ENCODE peak calls at places on chromosomes 12 and 14, in six cellular contexts. D is GM12878, V is H1, C is K562, Z is GM12892, Y is HepG2. M is an unnamed sample.

GRCh38 chr12:38911611-38912010 is 6.2 kb upstream of the CPNE8 start:
- DNase-seq in Z (no peak), D (no peak), C (no peak), V (no peak), Y (no peak), M (no peak)

GRCh38 chr12:12759234-12759915 is 26.1 kb upstream of the APOLD1 start:
- DNase-seq in Z (no peak), D (no peak), Y (no peak), V (no peak), C (no peak), M (no peak)

GRCh38 chr12:57779736-57780135 is 2.9 kb upstream of the TSFM start:
- DNase-seq in Z (no peak), Y (no peak), D (no peak), C (no peak), V (no peak), M (no peak)

GRCh38 chr12:55797068-55797467 is 20.5 kb downstream of the SARNP start:
- DNase-seq in Y (peak), V (no peak), Z (no peak), C (peak), D (no peak), M (no peak)

GRCh38 chr14:90342327-90342726 is 10.6 kb upstream of the NRDE2 start:
- DNase-seq in C (no peak), D (no peak), V (no peak), Y (no peak), Z (no peak), M (no peak)

GRCh38 chr12:21434704-21435103 is 2.8 kb upstream of the PYROXD1 start:
- DNase-seq in D (no peak), Z (no peak), C (no peak), V (no peak), Y (no peak), M (no peak)

GRCh38 chr12:105385141-105385540 is 54.6 kb downstream of the C12orf75 start:
- DNase-seq in C (no peak), V (no peak), D (no peak), Y (no peak), Z (no peak), M (no peak)

GRCh38 chr14:95254356-95254755 is 65.4 kb downstream of the CLMN start:
- DNase-seq in Y (no peak), Z (no peak), C (no peak), D (no peak), V (no peak), M (no peak)

GRCh38 chr12:106581543-106582263 is 1.1 kb upstream of the RFX4 start:
- DNase-seq in V (peak), Z (no peak), D (no peak), Y (no peak), C (peak), M (peak)

GRCh38 chr12:92553389-92553788 is 149.4 kb upstream of the PLEKHG7 start:
- DNase-seq in Z (no peak), D (no peak), Y (no peak), C (no peak), V (no peak), M (no peak)

GRCh38 chr12:79452906-79453305 is 237.9 kb downstream of the PAWR start:
- DNase-seq in C (no peak), V (no peak), Z (no peak), Y (no peak), D (no peak), M (no peak)

GRCh38 chr12:116159175-116159574 is 118.3 kb downstream of the MED13L start:
- DNase-seq in Y (peak), Z (no peak), C (no peak), V (no peak), D (no peak), M (no peak)

GRCh38 chr12:6235906-6236640 is 35.9 kb downstream of the CD9 start:
- DNase-seq in C (no peak), Y (no peak), D (no peak), Z (no peak), V (no peak), M (no peak)

GRCh38 chr12:41019461-41019860 is 168.7 kb upstream of the PDZRN4 start:
- DNase-seq in Z (no peak), D (no peak), Y (no peak), V (no peak), C (no peak), M (no peak)

GRCh38 chr12:82040987-82041743 is 282.0 kb upstream of the PPFIA2 start:
- DNase-seq in Y (no peak), Z (no peak), C (no peak), D (no peak), V (no peak), M (no peak)

GRCh38 chr14:95691591-95691990 is 5.4 kb downstream of the TCL1B start:
- DNase-seq in Y (no peak), C (no peak), Z (no peak), D (no peak), V (no peak), M (no peak)

GRCh38 chr14:106218189-106218588 is 691.8 kb downstream of the TMEM121 start:
- DNase-seq in V (no peak), Z (no peak), C (no peak), Y (no peak), D (peak), M (no peak)

GRCh38 chr12:103880299-103881142 is 39.5 kb upstream of the NT5DC3 start:
- DNase-seq in V (no peak), Y (no peak), Z (no peak), D (peak), C (no peak), M (no peak)

GRCh38 chr14:63956326-63956725 is 103.5 kb downstream of the SYNE2 start:
- DNase-seq in Y (no peak), Z (no peak), C (no peak), V (no peak), D (no peak), M (no peak)

GRCh38 chr14:62800577-62800976 is 244.7 kb downstream of the KCNH5 start:
- DNase-seq in Z (no peak), Y (no peak), V (no peak), C (no peak), D (no peak), M (no peak)

GRCh38 chr12:128190614-128191013 is 76.4 kb upstream of the TMEM132C start:
- DNase-seq in Y (no peak), D (no peak), Z (no peak), V (peak), C (no peak), M (no peak)

GRCh38 chr12:32365473-32366064 is 33.8 kb upstream of the FGD4 start:
- DNase-seq in V (no peak), D (peak), Y (peak), Z (no peak), C (peak), M (peak)

GRCh38 chr12:66623455-66623854 is 55.4 kb downstream of the GRIP1 start:
- DNase-seq in C (no peak), Z (no peak), V (no peak), Y (no peak), D (no peak), M (no peak)

GRCh38 chr12:82651489-82651888 is 35.2 kb upstream of the TMTC2 start:
- DNase-seq in V (no peak), C (no peak), Y (no peak), D (no peak), Z (no peak), M (no peak)

GRCh38 chr12:60265741-60266140 is 669.9 kb downstream of the SLC16A7 start:
- DNase-seq in D (no peak), Z (no peak), C (no peak), Y (no peak), V (no peak), M (no peak)

GRCh38 chr12:118446247-118446646 is 69.9 kb downstream of the SUDS3 start:
- DNase-seq in V (no peak), Y (no peak), Z (no peak), C (no peak), D (no peak), M (no peak)

GRCh38 chr12:130872179-130873096 is 572 bp downstream of the RAN start:
- DNase-seq in Z (peak), D (no peak), Y (no peak), V (no peak), C (peak), M (peak)

GRCh38 chr14:91413547-91414474 is 3.8 kb downstream of the CCDC88C start:
- DNase-seq in Z (no peak), C (no peak), D (no peak), V (peak), Y (no peak), M (no peak)

GRCh38 chr14:79483472-79483871 is 727.8 kb downstream of the DIO2 start:
- DNase-seq in D (no peak), Z (no peak), V (no peak), Y (no peak), C (no peak), M (no peak)

GRCh38 chr12:79331870-79332269 is 358.9 kb downstream of the PAWR start:
- DNase-seq in Y (no peak), C (no peak), Z (no peak), D (no peak), V (no peak), M (no peak)

GRCh38 chr14:54344445-54344844 is 52.4 kb upstream of the CDKN3 start:
- DNase-seq in D (no peak), Z (no peak), C (peak), Y (no peak), V (no peak), M (no peak)

GRCh38 chr14:98953544-98954346 is 318.3 kb downstream of the BCL11B start:
- DNase-seq in Z (no peak), V (peak), C (no peak), Y (no peak), D (no peak), M (no peak)

GRCh38 chr12:53279283-53279869 is 11.3 kb downstream of the ESPL1 start:
- DNase-seq in D (no peak), Y (peak), Z (no peak), V (no peak), C (no peak), M (no peak)
- TF ChIP-seq POLR2A in D (no peak), Y (no peak), Z (no peak), V (no peak), C (no peak), M (no peak)

GRCh38 chr12:114241973-114242434 is 163.9 kb downstream of the TBX5 start:
- DNase-seq in Z (no peak), D (peak), Y (no peak), V (no peak), C (peak), M (no peak)

GRCh38 chr12:114240288-114240687 is 165.7 kb downstream of the TBX5 start:
- DNase-seq in Y (no peak), V (no peak), C (no peak), Z (no peak), D (no peak), M (no peak)

GRCh38 chr12:114238808-114239207 is 167.1 kb downstream of the TBX5 start:
- DNase-seq in V (no peak), Z (no peak), D (no peak), Y (no peak), C (no peak), M (no peak)
- TF ChIP-seq TAF1 in V (no peak), Z (no peak), D (no peak), Y (no peak), C (no peak), M (no peak)

DNA sequence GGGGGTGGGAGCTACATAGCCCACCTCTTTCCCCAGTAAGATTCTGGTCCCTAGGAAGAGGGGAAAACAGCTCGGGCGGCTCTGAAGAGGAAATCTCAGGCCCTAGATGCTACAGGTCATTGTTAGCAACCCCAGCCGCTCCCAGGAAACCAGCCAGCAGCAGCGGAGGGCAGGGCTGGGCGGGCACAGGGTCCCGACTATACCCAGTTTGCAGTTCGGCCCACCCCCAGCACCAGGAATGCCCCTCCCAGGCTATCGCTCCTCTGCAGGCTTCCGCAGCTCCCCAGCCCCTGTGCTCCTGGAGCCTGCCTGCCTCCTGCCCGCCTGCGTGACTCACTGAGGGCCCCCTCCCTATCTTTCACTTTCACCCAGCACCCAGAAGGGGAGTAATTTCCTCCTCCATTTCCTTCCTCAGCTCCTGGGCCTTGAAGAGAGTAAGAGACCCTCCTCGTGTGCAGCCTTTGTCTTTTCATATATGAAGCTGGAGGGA is 27.2 kb upstream of the PNMA1 start:
- DNase-seq in D (no peak), Z (peak), V (peak), C (peak), Y (peak), M (peak)
- TF ChIP-seq POLR2A in D (no peak), Z (no peak), V (no peak), C (no peak), Y (no peak), M (no peak)

DNA sequence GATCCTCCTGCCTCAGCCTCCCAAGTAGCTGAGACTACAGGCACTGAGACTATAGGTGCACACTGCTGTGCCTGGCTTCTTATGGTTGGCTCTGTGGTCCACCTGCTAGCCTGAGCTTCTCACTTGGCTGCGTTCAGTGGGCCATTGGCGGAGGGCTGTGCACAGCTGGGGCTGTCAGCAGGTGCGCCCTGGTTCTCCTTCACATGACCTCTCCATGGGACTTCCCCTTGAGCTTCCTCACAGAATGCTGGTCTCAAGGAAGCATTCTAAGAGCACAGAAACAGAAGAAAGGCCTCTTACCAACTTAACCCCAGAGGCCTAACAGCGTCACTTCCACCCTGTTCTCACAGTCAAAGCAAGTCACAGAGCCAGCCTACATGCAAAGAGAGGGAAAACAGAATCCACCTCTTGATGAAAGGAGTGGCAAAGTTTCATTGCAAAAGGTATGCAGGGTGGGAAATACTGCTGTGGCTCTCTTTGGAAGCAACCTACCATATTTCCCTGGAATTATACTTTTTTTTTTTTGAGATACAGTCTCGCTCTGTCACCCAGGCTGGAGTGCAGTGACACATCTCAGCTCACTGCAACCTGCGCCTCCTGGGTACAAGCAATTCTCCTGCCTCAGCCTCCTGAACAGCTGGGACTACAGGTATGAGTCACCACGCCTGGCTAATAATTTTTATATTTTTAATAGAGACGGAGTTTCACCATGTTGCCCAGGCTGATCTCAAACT is 9.3 kb downstream of the RILPL2 start:
- DNase-seq in D (peak), Z (peak), Y (no peak), C (no peak), V (no peak), M (peak)
- TF ChIP-seq TAF1 in D (peak), Z (no peak), Y (no peak), C (no peak), V (no peak), M (peak)